ENCODE peak calls at places on chromosomes 11 and 22, in five cellular contexts. L is stomach, I is H1, F is Panc1, C is suprapubic skin. R is an unnamed sample.

GRCh38 chr22:30373331-30374325 is 13.6 kb downstream of the RNF215 start:
- DNase-seq in L (no peak), I (no peak), F (no peak), C (no peak), R (no peak)

GRCh38 chr11:17256512-17256911 is 20.0 kb upstream of the NUCB2 start:
- DNase-seq in L (no peak), I (no peak), F (no peak), C (no peak), R (no peak)

GRCh38 chr11:443542-444199 is 1.9 kb upstream of the ANO9 start:
- DNase-seq in L (no peak), I (no peak), F (no peak), C (no peak), R (no peak)

GRCh38 chr22:46674367-46674781 is 54.2 kb downstream of the GRAMD4 start:
- DNase-seq in L (peak), I (no peak), F (no peak), C (peak), R (peak)

GRCh38 chr11:19368726-19369364 is 128.1 kb upstream of the E2F8 start:
- DNase-seq in L (no peak), I (no peak), F (no peak), C (no peak), R (no peak)

GRCh38 chr11:44058275-44058674 is 7.8 kb upstream of the ACCS start:
- DNase-seq in L (no peak), I (no peak), F (no peak), C (no peak), R (no peak)

GRCh38 chr11:1935156-1936071 is 11.7 kb upstream of the MRPL23 start:
- DNase-seq in L (no peak), I (peak), F (no peak), C (peak), R (no peak)

GRCh38 chr11:92964471-92964870 is 5.0 kb upstream of the MTNR1B start:
- DNase-seq in L (peak), I (no peak), F (no peak), C (no peak), R (no peak)

GRCh38 chr11:33557201-33557600 is 143.4 kb downstream of the C11orf91 start:
- DNase-seq in L (no peak), I (no peak), F (no peak), C (no peak), R (no peak)

GRCh38 chr11:67648140-67648795 is 2.3 kb downstream of the ACY3 start:
- DNase-seq in L (peak), I (peak), F (no peak), C (no peak), R (no peak)

GRCh38 chr11:120750647-120751419 is 239.3 kb downstream of the GRIK4 start:
- DNase-seq in L (no peak), I (no peak), F (no peak), C (no peak), R (no peak)

GRCh38 chr11:1072116-1072820 is 2.4 kb upstream of the MUC2 start:
- DNase-seq in L (no peak), I (peak), F (no peak), C (peak), R (peak)

GRCh38 chr22:23116506-23117263 is 25.1 kb downstream of the RSPH14 start:
- DNase-seq in L (no peak), I (no peak), F (no peak), C (no peak), R (no peak)

DNA sequence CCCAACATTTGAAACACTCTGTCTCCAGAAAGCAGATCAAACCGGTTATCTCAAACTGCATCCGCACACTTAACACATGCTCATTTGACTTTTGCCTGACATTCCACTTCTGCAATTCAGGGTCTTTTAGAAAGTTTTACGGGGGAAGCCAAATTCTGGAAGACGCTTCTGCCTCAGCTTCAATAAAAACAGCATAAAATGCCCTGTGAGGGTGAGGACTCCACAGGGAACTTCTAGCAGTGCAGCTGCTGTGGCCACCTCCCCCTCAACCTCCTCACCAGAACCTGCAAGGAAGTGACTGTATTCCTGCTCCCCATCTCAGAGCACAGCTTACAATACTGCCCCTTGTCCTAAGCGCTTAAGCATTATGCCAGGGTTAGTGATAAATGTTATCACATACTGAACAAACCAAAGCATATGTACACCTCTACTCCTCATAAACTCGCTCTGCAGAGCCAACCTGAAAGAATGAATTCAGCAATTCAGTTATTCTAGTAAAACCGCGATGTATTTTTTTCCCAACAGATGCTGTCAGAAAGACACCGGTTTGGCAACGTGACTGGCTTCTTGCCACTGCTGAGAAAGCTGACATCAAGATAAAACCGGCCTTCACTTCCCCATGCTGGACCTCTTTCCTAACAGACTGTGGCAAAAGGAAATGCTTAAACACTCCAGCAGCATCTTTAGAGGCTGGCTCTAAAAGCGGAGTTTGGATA is 52.2 kb downstream of the PRDM10 start:
- DNase-seq in L (no peak), I (no peak), F (no peak), C (no peak), R (peak)
- H3K27ac ChIP-seq in L (peak), I (peak), F (no peak), C (peak), R (peak)

GRCh38 chr11:11163669-11164377 is 189.2 kb downstream of the CSNK2A3 start:
- DNase-seq in L (no peak), I (no peak), F (no peak), C (no peak), R (no peak)
- H3K4me3 ChIP-seq in L (no peak), I (no peak), F (no peak), C (no peak), R (no peak)

DNA sequence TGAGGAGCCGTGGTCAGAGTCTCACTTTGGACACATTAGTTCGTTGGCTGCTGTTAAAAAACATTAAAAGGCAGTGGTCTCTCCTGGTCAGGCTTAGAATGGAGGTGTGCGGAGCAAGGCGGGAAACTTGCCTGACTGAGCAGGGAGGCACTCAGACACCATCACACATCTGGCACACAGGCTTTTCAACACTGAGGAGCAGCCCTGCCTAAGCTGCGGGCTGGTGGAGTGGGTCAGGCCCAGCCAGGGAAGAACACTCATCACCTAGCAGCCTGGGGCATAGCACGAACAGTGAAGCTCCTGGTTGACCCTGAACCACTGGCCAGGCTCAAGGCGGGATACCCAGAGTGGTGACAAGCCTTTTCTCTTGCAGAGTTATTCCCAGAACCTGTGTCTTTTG is 4.2 kb downstream of the KAT5 start:
- DNase-seq in L (no peak), I (no peak), F (no peak), C (peak), R (no peak)
- TF ChIP-seq POLR2AphosphoS5 in L (no peak), I (no peak), F (no peak), C (no peak), R (no peak)

DNA sequence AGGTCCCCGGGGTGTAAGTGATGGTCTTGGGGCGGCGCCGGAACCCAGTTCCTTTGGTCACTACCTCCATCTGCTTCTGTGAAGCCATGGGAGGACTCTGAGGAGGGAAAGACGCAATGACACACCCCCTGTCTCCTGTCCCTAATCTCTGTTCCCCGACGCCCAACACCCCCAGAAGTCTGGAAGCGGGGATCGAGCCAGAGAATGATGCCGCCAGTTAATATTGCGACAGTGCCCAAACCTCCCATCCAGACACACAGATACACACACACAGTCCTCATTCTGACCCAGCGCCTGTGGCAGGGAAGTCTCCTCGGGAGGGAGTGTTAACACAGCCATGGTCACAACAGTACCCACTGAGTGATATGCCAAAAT is 352 bp downstream of the C22orf23 start:
- DNase-seq in L (no peak), I (peak), F (no peak), C (no peak), R (no peak)
- H3K27ac ChIP-seq in L (peak), I (no peak), F (peak), C (peak), R (peak)

R was measured in sigmoid colon.